ENCODE peak calls at places on chromosomes 16 and 17, in ten cellular contexts. X is iPS DF 19.7; F is OCI-LY7; L is GM12865; S is stimulated activated CD4-positive, alpha-beta T cell treated with anti-CD3 and anti-CD28 coated beads, TNF-alpha, amount 100 ng/mL, for 24 hours; B is NCI-H1048; C is left ventricle myocardium superior; I is stimulated activated CD8-positive, alpha-beta memory T cell treated with anti-CD3 and anti-CD28 coated beads, Interleukin-12 subunit alpha, Interleukin-12 subunit beta, amount 100 ng/mL, for 4 hours; P is cardiac muscle cell; Q is iPS-NIHi11. V is an unnamed sample.

GRCh38 chr16:10992797-10993196 is 48.4 kb downstream of the CLEC16A start:
- DNase-seq in Q (peak), F (no peak), C (peak), I (no peak), S (no peak), X (no peak), L (no peak), P (peak), B (no peak), V (peak)

GRCh38 chr17:72053069-72053846 is 67.6 kb upstream of the SOX9 start:
- DNase-seq in L (no peak), X (no peak), Q (peak), C (no peak), B (no peak), F (no peak), I (no peak), S (no peak), P (no peak), V (no peak)

GRCh38 chr16:86594712-86595111 is 16.4 kb downstream of the FOXL1 start:
- DNase-seq in P (no peak), F (no peak), L (no peak), I (no peak), S (no peak), C (no peak), X (no peak), Q (no peak), B (no peak), V (no peak)

GRCh38 chr17:16853661-16854320 is 118.1 kb downstream of the TNFRSF13B start:
- DNase-seq in X (no peak), L (no peak), C (no peak), F (no peak), P (no peak), I (no peak), Q (no peak), S (no peak), B (no peak), V (no peak)

GRCh38 chr17:1934901-1935300 is 90.2 kb downstream of the RTN4RL1 start:
- DNase-seq in B (no peak), C (no peak), F (no peak), Q (no peak), L (no peak), I (no peak), X (no peak), S (no peak), P (no peak), V (no peak)

GRCh38 chr16:74771656-74772315 is 2.8 kb downstream of the FA2H start:
- DNase-seq in F (peak), P (no peak), C (no peak), L (peak), Q (no peak), I (no peak), X (no peak), S (no peak), B (no peak), V (no peak)

GRCh38 chr17:35312790-35313711 is 60.4 kb downstream of the SLFN11 start:
- DNase-seq in L (peak), F (peak), P (peak), I (peak), Q (peak), B (no peak), S (peak), C (peak), X (peak), V (peak)

GRCh38 chr17:39937462-39937861 is 9.9 kb downstream of the LRRC3C start:
- DNase-seq in L (no peak), I (no peak), C (no peak), X (no peak), S (no peak), P (no peak), B (no peak), Q (no peak), F (no peak), V (no peak)

GRCh38 chr16:57380671-57381462 is 8.6 kb downstream of the CX3CL1 start:
- DNase-seq in I (no peak), L (peak), X (no peak), S (no peak), Q (no peak), C (peak), B (no peak), P (peak), F (no peak), V (peak)

GRCh38 chr17:321386-321941 is 31.1 kb downstream of the RPH3AL start:
- DNase-seq in S (no peak), P (no peak), B (no peak), Q (no peak), I (no peak), L (no peak), X (no peak), F (no peak), C (peak), V (no peak)

GRCh38 chr17:39205112-39205526 is 5.0 kb downstream of the RPL19 start:
- DNase-seq in X (no peak), Q (no peak), B (no peak), S (no peak), C (no peak), F (no peak), P (no peak), L (peak), I (no peak), V (no peak)

GRCh38 chr17:68301438-68301959 is 10.2 kb downstream of the ARSG start:
- DNase-seq in S (no peak), X (no peak), B (no peak), C (no peak), P (no peak), L (no peak), F (no peak), I (no peak), Q (no peak), V (no peak)

GRCh38 chr17:56681561-56682266 is 88.2 kb downstream of the NOG start:
- DNase-seq in P (peak), L (peak), C (no peak), F (no peak), B (no peak), I (no peak), X (no peak), S (no peak), Q (no peak), V (peak)

GRCh38 chr16:87369796-87370719 is 13.5 kb downstream of the FBXO31 start:
- DNase-seq in I (no peak), L (no peak), X (no peak), C (peak), P (no peak), F (no peak), B (no peak), Q (peak), S (no peak), V (no peak)

GRCh38 chr17:36818134-36818825 is 119.0 kb upstream of the LHX1 start:
- DNase-seq in Q (no peak), C (no peak), I (no peak), S (no peak), B (no peak), P (no peak), X (no peak), F (no peak), L (no peak), V (no peak)

GRCh38 chr17:83178533-83179201 is 99.3 kb downstream of the METRNL start:
- DNase-seq in I (no peak), P (no peak), L (no peak), Q (no peak), C (peak), B (no peak), X (no peak), F (no peak), S (no peak), V (no peak)

GRCh38 chr16:83117810-83118209 is 491.0 kb downstream of the CDH13 start:
- DNase-seq in Q (no peak), S (no peak), X (no peak), P (no peak), L (no peak), F (no peak), B (no peak), I (no peak), C (no peak), V (no peak)

GRCh38 chr16:88655733-88656281 is 5.0 kb upstream of the CYBA start:
- DNase-seq in B (no peak), X (no peak), S (no peak), L (no peak), C (no peak), F (no peak), P (no peak), Q (no peak), I (no peak), V (no peak)